ENCODE peak calls at places on chromosomes 12 and 14, in seven cellular contexts. I, U, R, K, D, N and J are unnamed samples.

GRCh38 chr14:104967414-104968152 is 10.6 kb downstream of the AHNAK2 start:
- DNase-seq in I (peak; percentile 65), U (no peak), R (peak; percentile 75), K (no peak), D (no peak), N (peak; percentile 55), J (peak; percentile 91)

GRCh38 chr14:100078216-100078780 is 13.1 kb downstream of the EVL start:
- DNase-seq in I (no peak), U (no peak), R (no peak), K (no peak), D (no peak), N (no peak), J (no peak)

GRCh38 chr14:26199599-26200370 is 398.0 kb downstream of the NOVA1 start:
- DNase-seq in I (no peak), U (no peak), R (no peak), K (no peak), D (no peak), N (no peak), J (no peak)

GRCh38 chr14:32648434-32648833 is 290.2 kb upstream of the NPAS3 start:
- DNase-seq in I (peak; percentile 5), U (no peak), R (no peak), K (no peak), D (no peak), N (no peak), J (no peak)

GRCh38 chr14:72638021-72638420 is 255.9 kb downstream of the DPF3 start:
- DNase-seq in I (no peak), U (no peak), R (no peak), K (no peak), D (no peak), N (no peak), J (no peak)

GRCh38 chr12:54321363-54321762 is 3.6 kb upstream of the COPZ1 start:
- DNase-seq in I (no peak), U (no peak), R (no peak), K (no peak), D (no peak), N (no peak), J (no peak)

GRCh38 chr12:108570743-108571603 is 8.6 kb downstream of the ISCU start:
- DNase-seq in I (no peak), U (no peak), R (no peak), K (no peak), D (peak; percentile 42), N (no peak), J (peak; percentile 46)

GRCh38 chr14:96242126-96242525 is 13.9 kb upstream of the BDKRB1 start:
- DNase-seq in I (no peak), U (no peak), R (peak; percentile 16), K (no peak), D (no peak), N (no peak), J (no peak)

GRCh38 chr12:119075222-119075787 is 94.0 kb downstream of the SRRM4 start:
- DNase-seq in I (no peak), U (no peak), R (no peak), K (no peak), D (no peak), N (no peak), J (no peak)

GRCh38 chr12:94012508-94013044 is 135.8 kb upstream of the PLXNC1 start:
- DNase-seq in I (no peak), U (no peak), R (no peak), K (no peak), D (no peak), N (no peak), J (no peak)

GRCh38 chr12:131915000-131915689 is 13.9 kb upstream of the PUS1 start:
- DNase-seq in I (no peak), U (no peak), R (no peak), K (no peak), D (no peak), N (no peak), J (no peak)

GRCh38 chr12:1836241-1836803 is 16.0 kb downstream of the LRTM2 start:
- DNase-seq in I (no peak), U (no peak), R (peak; percentile 58), K (no peak), D (no peak), N (no peak), J (peak; percentile 46)

GRCh38 chr14:82075566-82075965 is 541.9 kb upstream of the SEL1L start:
- DNase-seq in I (peak; percentile 85), U (no peak), R (no peak), K (no peak), D (no peak), N (no peak), J (peak; percentile 35)

GRCh38 chr14:35878272-35879140 is 52.4 kb downstream of the BRMS1L start:
- DNase-seq in I (peak; percentile 61), U (no peak), R (no peak), K (no peak), D (no peak), N (no peak), J (no peak)

GRCh38 chr12:116673713-116674112 is 64.2 kb downstream of the SPRING1 start:
- DNase-seq in I (no peak), U (no peak), R (no peak), K (no peak), D (no peak), N (no peak), J (no peak)

GRCh38 chr12:77941396-77941795 is 110.7 kb downstream of the NAV3 start:
- DNase-seq in I (no peak), U (no peak), R (no peak), K (no peak), D (no peak), N (no peak), J (no peak)
- H3K4me3 ChIP-seq in I (no peak overlapping the region), U (no peak overlapping the region), R (no peak overlapping the region), K (no peak overlapping the region), D (no peak overlapping the region), N (no peak overlapping the region), J (no peak overlapping the region)

GRCh38 chr12:101745481-101745880 is 6.2 kb upstream of the SYCP3 start:
- DNase-seq in I (no peak), U (no peak), R (no peak), K (no peak), D (no peak), N (no peak), J (no peak)
- H3K36me3 ChIP-seq in I (no peaks in the 10 kb centered on the region), U (peaks cover 84% of the 10 kb centered on the region), R (peaks cover 37% of the 10 kb centered on the region), K (peaks cover 10% of the 10 kb centered on the region), D (peaks cover 69% of the 10 kb centered on the region), N (peaks cover 23% of the 10 kb centered on the region), J (peaks cover 7% of the 10 kb centered on the region)

DNA sequence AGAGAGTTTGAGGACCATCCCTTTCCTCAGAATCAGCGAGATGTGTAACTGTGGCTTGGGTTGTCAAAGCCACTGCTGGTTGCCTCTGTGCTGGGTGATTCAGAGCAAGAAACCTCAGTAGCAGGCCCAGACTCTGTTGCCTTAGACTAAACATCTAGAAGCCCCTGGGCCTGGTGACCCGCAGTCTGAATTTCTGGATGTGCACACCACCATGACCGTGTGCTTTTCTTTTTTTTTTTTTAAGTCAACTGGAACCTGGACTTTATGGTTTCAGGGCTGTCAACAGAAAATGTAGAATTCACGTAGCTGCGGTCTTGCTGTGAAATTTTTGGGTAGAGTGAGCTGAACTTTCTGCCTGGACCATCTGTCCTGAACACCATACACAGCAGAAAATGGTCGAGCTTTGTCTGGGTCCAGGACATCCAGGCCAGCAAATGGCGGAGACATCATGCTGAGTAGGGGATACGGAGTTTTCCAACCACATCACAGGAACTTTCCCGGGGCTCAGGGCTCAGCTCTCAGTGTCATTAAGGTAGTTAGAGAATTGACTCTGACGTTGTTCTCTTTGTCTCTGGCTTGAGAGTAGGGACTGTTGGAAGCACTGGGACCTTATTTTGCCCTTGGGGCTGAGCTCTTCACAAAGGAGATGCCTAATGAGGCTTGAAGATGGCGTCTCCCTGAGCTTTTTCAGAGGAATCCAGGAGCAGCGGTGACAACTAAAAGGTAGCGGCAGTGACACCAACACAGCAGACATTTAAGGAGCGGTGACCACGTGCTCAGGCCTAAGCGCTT is 23.0 kb upstream of the BATF start:
- DNase-seq in I (no peak), U (no peak), R (no peak), K (no peak), D (no peak), N (no peak), J (no peak)
- H3K4me3 ChIP-seq in I (no peak overlapping the region), U (no peak overlapping the region), R (no peak overlapping the region), K (no peak overlapping the region), D (no peak overlapping the region), N (no peak overlapping the region), J (no peak overlapping the region)

GRCh38 chr14:68062651-68063050 is 243.1 kb downstream of the RAD51B start:
- DNase-seq in I (no peak), U (no peak), R (no peak), K (no peak), D (no peak), N (no peak), J (no peak)

GRCh38 chr14:68065322-68065721 is 245.7 kb downstream of the RAD51B start:
- DNase-seq in I (no peak), U (no peak), R (no peak), K (no peak), D (no peak), N (no peak), J (no peak)

DNA sequence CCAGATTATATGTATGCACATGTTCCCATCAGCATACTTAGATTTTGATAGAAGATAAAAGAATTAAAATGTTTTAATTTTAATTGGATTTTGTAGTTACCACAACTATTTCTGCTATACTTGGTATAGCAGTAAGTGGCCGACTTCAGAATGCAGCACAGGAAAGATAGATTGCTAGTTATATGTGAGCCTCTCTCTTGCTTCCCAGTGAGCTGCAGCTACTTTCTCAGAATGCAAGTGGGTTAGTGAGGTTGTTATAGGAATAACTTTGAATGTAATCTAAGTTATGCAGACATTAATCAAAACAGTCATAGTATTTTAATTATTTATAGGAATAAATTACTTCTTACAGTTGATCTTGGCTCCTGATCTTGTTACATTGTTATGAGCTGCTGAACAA is 240.6 kb downstream of the RAD51B start:
- DNase-seq in I (no peak), U (no peak), R (no peak), K (no peak), D (no peak), N (no peak), J (no peak)
- H3K36me3 ChIP-seq in I (no peaks in the 10 kb centered on the region), U (no peaks in the 10 kb centered on the region), R (no peaks in the 10 kb centered on the region), K (no peaks in the 10 kb centered on the region), D (no peaks in the 10 kb centered on the region), N (no peaks in the 10 kb centered on the region), J (no peaks in the 10 kb centered on the region)

DNA sequence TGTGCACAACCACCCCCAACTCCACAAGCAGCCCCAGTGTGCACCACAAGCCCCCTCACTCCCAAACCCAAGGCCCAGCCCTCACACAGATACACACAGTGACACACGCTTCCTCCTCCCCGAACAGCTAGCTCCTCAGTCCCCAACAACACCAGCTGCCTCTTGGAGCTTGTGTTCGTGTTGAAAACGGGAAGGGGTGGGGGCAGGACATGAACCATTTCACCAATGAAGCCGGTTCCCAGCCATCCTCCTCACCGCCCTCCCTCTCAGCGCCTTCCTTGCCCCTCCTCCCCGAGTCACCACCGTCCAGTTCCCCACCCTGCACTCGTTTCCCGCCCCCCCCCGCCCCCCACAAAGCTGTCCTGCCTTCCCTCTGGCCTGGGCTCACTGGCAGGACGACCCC is 349 bp upstream of the GPR162 start:
- DNase-seq in I (peak; percentile 73), U (no peak), R (no peak), K (no peak), D (peak; percentile 79), N (peak; percentile 52), J (no peak)
- H3K4me3 ChIP-seq in I (peak overlapping the region; percentile 44), U (peak overlapping the region; percentile 28), R (peak overlapping the region; percentile 63), K (no peak overlapping the region), D (peak overlapping the region; percentile 48), N (peak overlapping the region; percentile 64), J (peak overlapping the region; percentile 69)